ENCODE peak calls at places on chromosome 22, in six cellular contexts. S, T, X, C, O and V are unnamed samples.

GRCh38 chr22:36443198-36443770 is 38.2 kb downstream of the TXN2 start:
- DNase-seq in S (no peak), T (no peak), X (no peak), C (no peak), O (peak; percentile 61), V (peak; percentile 73)

GRCh38 chr22:44878483-44879300 is 126.3 kb downstream of the ARHGAP8 start:
- DNase-seq in S (no peak), T (no peak), X (no peak), C (no peak), O (no peak), V (no peak)

GRCh38 chr22:49340406-49340805 is 487.3 kb downstream of the BRD1 start:
- DNase-seq in S (no peak), T (no peak), X (no peak), C (no peak), O (no peak), V (no peak)

GRCh38 chr22:29225422-29226090 is 19.9 kb downstream of the EMID1 start:
- DNase-seq in S (no peak), T (no peak), X (peak; percentile 56), C (peak; percentile 45), O (peak; percentile 28), V (peak; percentile 94)

GRCh38 chr22:39144101-39144815 is 8.2 kb downstream of the CBX7 start:
- DNase-seq in S (peak; percentile 36), T (no peak), X (no peak), C (no peak), O (peak; percentile 72), V (no peak)

GRCh38 chr22:50399751-50400331 is 56.7 kb downstream of the PPP6R2 start:
- DNase-seq in S (no peak), T (no peak), X (peak; percentile 37), C (peak; percentile 43), O (peak; percentile 45), V (peak; percentile 12)

GRCh38 chr22:24071686-24072085 is 60.6 kb downstream of the CABIN1 start:
- DNase-seq in S (no peak), T (no peak), X (no peak), C (no peak), O (no peak), V (peak; percentile 60)

GRCh38 chr22:17266261-17266971 is 47.2 kb upstream of the ADA2 start:
- DNase-seq in S (no peak), T (peak; percentile 89), X (peak; percentile 31), C (peak; percentile 99), O (no peak), V (peak; percentile 97)

GRCh38 chr22:37905534-37906363 is at the start of gene MICALL1:
- DNase-seq in S (peak; percentile 42), T (peak; percentile 37), X (no peak), C (peak; percentile 66), O (peak; percentile 84), V (peak; percentile 77)

GRCh38 chr22:44191036-44191454 is 10.3 kb downstream of the PARVG start:
- DNase-seq in S (peak; percentile 57), T (no peak), X (no peak), C (no peak), O (peak; percentile 25), V (no peak)

GRCh38 chr22:49162841-49163240 is 664.8 kb downstream of the BRD1 start:
- DNase-seq in S (no peak), T (no peak), X (no peak), C (no peak), O (no peak), V (no peak)

GRCh38 chr22:30874431-30875370 is 93.9 kb downstream of the MORC2 start:
- DNase-seq in S (no peak), T (no peak), X (no peak), C (no peak), O (no peak), V (no peak)

GRCh38 chr22:27490080-27490479 is 311.5 kb downstream of the MN1 start:
- DNase-seq in S (no peak), T (no peak), X (no peak), C (no peak), O (no peak), V (no peak)

GRCh38 chr22:23527971-23528740 is 51.9 kb downstream of the IGLL1 start:
- DNase-seq in S (no peak), T (no peak), X (no peak), C (no peak), O (no peak), V (no peak)

GRCh38 chr22:32311551-32312071 is 46.1 kb upstream of the RFPL3 start:
- DNase-seq in S (no peak), T (no peak), X (no peak), C (peak; percentile 91), O (no peak), V (no peak)

GRCh38 chr22:27686534-27686933 is 115.0 kb downstream of the MN1 start:
- DNase-seq in S (no peak), T (no peak), X (peak; percentile 38), C (no peak), O (peak; percentile 66), V (peak; percentile 90)

GRCh38 chr22:50505776-50506610 is 1.5 kb downstream of the LMF2 start:
- DNase-seq in S (no peak), T (peak; percentile 93), X (no peak), C (no peak), O (no peak), V (no peak)

GRCh38 chr22:29307658-29308147 is 1.3 kb downstream of the GAS2L1 start:
- DNase-seq in S (no peak), T (no peak), X (no peak), C (no peak), O (no peak), V (peak; percentile 62)

GRCh38 chr22:41935015-41935908 is 8.7 kb upstream of the TNFRSF13C start:
- DNase-seq in S (no peak), T (no peak), X (peak; percentile 18), C (no peak), O (no peak), V (no peak)

GRCh38 chr22:33803371-33803770 is 116.9 kb downstream of the LARGE1 start:
- DNase-seq in S (no peak), T (no peak), X (peak; percentile 21), C (no peak), O (peak; percentile 94), V (peak; percentile 51)

GRCh38 chr22:20422965-20423635 is 14.5 kb downstream of the SCARF2 start:
- DNase-seq in S (no peak), T (no peak), X (peak; percentile 69), C (no peak), O (peak; percentile 77), V (peak; percentile 90)

GRCh38 chr22:37419916-37420655 is 7.2 kb downstream of the ELFN2 start:
- DNase-seq in S (no peak), T (no peak), X (no peak), C (peak; percentile 53), O (no peak), V (no peak)

GRCh38 chr22:29762263-29762662 is 4.5 kb downstream of the ZMAT5 start:
- DNase-seq in S (no peak), T (peak; percentile 73), X (no peak), C (no peak), O (no peak), V (no peak)